ENCODE peak calls at places on chromosome 20, in six cellular contexts. J is NCI-H1048; I is EL; R is NCI-H226; G is stimulated activated naive CD8-positive, alpha-beta T cell treated with anti-CD3 and anti-CD28 coated beads, Interleukin-15, Interleukin-2, amounts not matched to agents 100 U/mL and 50 U/mL, for 24 hours; F is Caki2. W is an unnamed sample.

GRCh38 chr20:24862186-24862585 is 86.9 kb upstream of the CST7 start:
- DNase-seq in J (no peak), I (no peak), R (no peak), G (no peak), F (no peak), W (no peak)

GRCh38 chr20:48661575-48662473 is 166.0 kb downstream of the PREX1 start:
- DNase-seq in J (no peak), I (no peak), R (no peak), G (no peak), F (no peak), W (no peak)

GRCh38 chr20:7496394-7497111 is 443.7 kb downstream of the HAO1 start:
- DNase-seq in J (no peak), I (no peak), R (peak; percentile 43), G (no peak), F (peak; percentile 15), W (no peak)

GRCh38 chr20:364905-365794 is 15.4 kb upstream of the TRIB3 start:
- DNase-seq in J (no peak), I (peak; percentile 67), R (no peak), G (no peak), F (no peak), W (no peak)

GRCh38 chr20:36506253-36506652 is 35.1 kb upstream of the MYL9 start:
- DNase-seq in J (no peak), I (no peak), R (no peak), G (no peak), F (peak; percentile 19), W (no peak)

GRCh38 chr20:46088409-46089075 is 1.2 kb downstream of the NCOA5 start:
- DNase-seq in J (no peak), I (peak; percentile 42), R (peak; percentile 3), G (no peak), F (peak; percentile 25), W (no peak)

GRCh38 chr20:24470031-24470781 is 777 bp downstream of the SYNDIG1 start:
- DNase-seq in J (no peak), I (no peak), R (no peak), G (no peak), F (peak; percentile 39), W (no peak)

GRCh38 chr20:3502878-3503277 is 32.1 kb downstream of the ATRN start:
- DNase-seq in J (no peak), I (no peak), R (no peak), G (no peak), F (no peak), W (no peak)

GRCh38 chr20:62808211-62808865 is 3.7 kb downstream of the OGFR start:
- DNase-seq in J (no peak), I (peak; percentile 66), R (peak; percentile 34), G (peak; percentile 86), F (no peak), W (peak; percentile 82)

GRCh38 chr20:48489656-48490055 is 338.1 kb downstream of the PREX1 start:
- DNase-seq in J (no peak), I (no peak), R (no peak), G (no peak), F (no peak), W (no peak)

GRCh38 chr20:9838378-9839295 is at the start of gene PAK5:
- DNase-seq in J (peak; percentile 67), I (peak; percentile 8), R (no peak), G (no peak), F (peak; percentile 72), W (peak; percentile 61)

GRCh38 chr20:35699914-35700624 is 864 bp downstream of the ROMO1 start:
- DNase-seq in J (no peak), I (no peak), R (no peak), G (no peak), F (no peak), W (no peak)

GRCh38 chr20:64161595-64162238 is 2.5 kb upstream of the MYT1 start:
- DNase-seq in J (peak; percentile 19), I (peak; percentile 10), R (peak; percentile 8), G (peak; percentile 43), F (peak; percentile 63), W (peak; percentile 49)